ENCODE peak calls at places on chromosomes 3 and 15, in ten cellular contexts. L is tibial nerve; C is heart right ventricle; V is sigmoid colon; H is fibroblast of lung; Y is GM06990; Q is astrocyte; W is CD4-positive, CD25-positive, alpha-beta regulatory T cell; M is DND-41; B is mesenchymal stem cell. X is an unnamed sample.

GRCh38 chr15:79853492-79854328 is 43.1 kb downstream of the MTHFS start:
- DNase-seq in H (peak; percentile 84), V (peak; percentile 65), M (peak; percentile 57), C (peak; percentile 48), B (peak; percentile 77), Y (peak; percentile 43), L (peak; percentile 64), W (peak; percentile 46), Q (peak; percentile 75), X (peak; percentile 44)

GRCh38 chr3:104297617-104298016 is 1069.1 kb upstream of the ALCAM start:
- DNase-seq in L (no peak), H (no peak), Q (no peak), Y (no peak), W (no peak), B (no peak), C (no peak), M (no peak), V (no peak), X (no peak)

GRCh38 chr3:126399348-126399730 is 4.6 kb downstream of the CFAP100 start:
- DNase-seq in W (no peak), Y (peak; percentile 38), H (no peak), Q (no peak), M (no peak), C (no peak), B (no peak), V (no peak), L (no peak), X (no peak)

GRCh38 chr3:169147246-169148008 is 516.1 kb downstream of the MECOM start:
- DNase-seq in M (no peak), W (no peak), H (peak; percentile 78), B (peak; percentile 65), V (peak; percentile 63), Q (peak; percentile 75), Y (peak; percentile 6), C (peak; percentile 58), L (no peak), X (no peak)

GRCh38 chr15:23670970-23671369 is 16.1 kb downstream of the NDN start:
- DNase-seq in C (no peak), V (no peak), Q (no peak), W (no peak), Y (no peak), H (no peak), M (no peak), L (no peak), B (no peak), X (no peak)

GRCh38 chr15:64356443-64357040 is 569 bp upstream of the CSNK1G1 start:
- DNase-seq in Y (no peak), L (no peak), B (peak; percentile 95), C (no peak), V (no peak), W (no peak), M (no peak), Q (peak; percentile 81), H (no peak), X (no peak)

GRCh38 chr3:165786013-165786412 is 51.2 kb downstream of the BCHE start:
- DNase-seq in V (no peak), Q (no peak), C (no peak), H (no peak), W (no peak), L (no peak), M (no peak), Y (no peak), B (no peak), X (no peak)

GRCh38 chr15:77494073-77494472 is 73.4 kb downstream of the HMG20A start:
- DNase-seq in Y (no peak), M (no peak), L (no peak), C (no peak), Q (no peak), B (no peak), H (no peak), W (no peak), V (no peak), X (no peak)

GRCh38 chr3:71600646-71601288 is 17.2 kb upstream of the FOXP1 start:
- DNase-seq in V (no peak), C (no peak), Q (no peak), M (no peak), H (no peak), Y (no peak), B (no peak), L (no peak), W (no peak), X (no peak)

GRCh38 chr3:23406576-23406975 is 203.4 kb downstream of the UBE2E2 start:
- DNase-seq in L (no peak), H (no peak), Y (no peak), W (no peak), B (no peak), Q (no peak), M (no peak), V (no peak), C (no peak), X (no peak)

GRCh38 chr15:46126581-46126980 is 491.8 kb downstream of the SQOR start:
- DNase-seq in W (no peak), M (no peak), B (no peak), L (no peak), V (no peak), H (peak; percentile 68), Y (no peak), C (no peak), Q (peak; percentile 57), X (no peak)

GRCh38 chr3:14633819-14634424 is 17.6 kb upstream of the CCDC174 start:
- DNase-seq in Y (peak; percentile 25), L (peak; percentile 23), M (peak; percentile 57), C (peak; percentile 32), H (peak; percentile 49), Q (peak; percentile 27), W (peak; percentile 46), V (no peak), B (peak; percentile 58), X (no peak)

GRCh38 chr3:168628549-168628948 is 532.8 kb upstream of the GOLIM4 start:
- DNase-seq in Q (no peak), L (no peak), W (no peak), Y (no peak), H (no peak), C (no peak), M (no peak), V (no peak), B (no peak), X (no peak)

GRCh38 chr3:42780398-42780797 is 7.3 kb upstream of the CCDC13 start:
- DNase-seq in Y (no peak), B (no peak), M (no peak), L (no peak), C (no peak), W (no peak), Q (no peak), V (no peak), H (no peak), X (no peak)

GRCh38 chr3:35965908-35966307 is 326.6 kb downstream of the ARPP21 start:
- DNase-seq in B (peak; percentile 30), C (no peak), H (peak; percentile 44), M (no peak), V (no peak), Y (no peak), L (peak; percentile 17), Q (peak; percentile 17), W (no peak), X (no peak)

GRCh38 chr15:49101536-49101935 is 53.9 kb downstream of the COPS2 start:
- DNase-seq in L (no peak), B (peak; percentile 56), Y (no peak), Q (peak; percentile 66), H (peak; percentile 71), M (no peak), V (no peak), C (no peak), W (no peak), X (peak; percentile 1)

GRCh38 chr3:11310258-11310657 is 38.1 kb downstream of the ATG7 start:
- DNase-seq in Q (no peak), V (no peak), Y (no peak), C (no peak), W (no peak), L (no peak), B (no peak), M (no peak), H (no peak), X (no peak)
- H3K36me3 ChIP-seq in Q (peaks cover 48% of the 10 kb centered on the region), V (peaks cover 28% of the 10 kb centered on the region), Y (peaks cover 15% of the 10 kb centered on the region), C (peaks cover 97% of the 10 kb centered on the region), W (peaks cover 85% of the 10 kb centered on the region), L (no peaks in the 10 kb centered on the region), B (peaks cover 38% of the 10 kb centered on the region), M (peaks cover 54% of the 10 kb centered on the region), H (peaks cover 8% of the 10 kb centered on the region), X (peaks cover 20% of the 10 kb centered on the region)

DNA sequence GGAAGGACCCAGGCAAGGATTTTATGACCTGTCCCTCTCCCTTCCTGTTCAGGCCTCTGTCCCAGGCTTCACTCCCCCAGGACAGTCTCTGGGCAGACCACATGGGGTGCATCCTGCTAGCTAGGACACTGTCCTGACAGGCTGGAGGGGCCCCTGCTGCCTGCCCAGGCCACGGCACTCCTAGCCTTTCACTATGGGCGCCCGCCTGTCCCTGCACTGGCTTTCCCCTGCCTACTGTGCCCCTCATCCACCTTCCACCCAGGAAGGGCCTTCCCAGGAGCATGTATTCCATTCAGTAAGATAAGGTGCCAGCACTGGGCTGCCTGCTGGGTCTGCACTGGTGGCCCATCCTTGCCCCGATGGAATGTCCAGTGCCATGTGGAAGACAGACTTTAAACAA is 145.3 kb downstream of the DNAJB8 start:
- DNase-seq in H (no peak), Y (no peak), W (no peak), C (no peak), M (no peak), Q (no peak), L (no peak), V (peak; percentile 21), B (no peak), X (no peak)
- H3K4me3 ChIP-seq in H (no peak overlapping the region), Y (no peak overlapping the region), W (no peak overlapping the region), C (no peak overlapping the region), M (no peak overlapping the region), Q (no peak overlapping the region), L (no peak overlapping the region), V (no peak overlapping the region), B (no peak overlapping the region), X (no peak overlapping the region)

GRCh38 chr3:68985391-68985790 is 28.1 kb downstream of the EOGT start:
- DNase-seq in M (no peak), V (no peak), Q (peak; percentile 36), H (peak; percentile 46), C (no peak), B (no peak), Y (no peak), W (no peak), L (no peak), X (no peak)
- H3K36me3 ChIP-seq in M (peaks cover 4% of the 10 kb centered on the region), V (peaks cover 54% of the 10 kb centered on the region), Q (peaks cover 53% of the 10 kb centered on the region), H (peaks cover 3% of the 10 kb centered on the region), C (peaks cover 99% of the 10 kb centered on the region), B (peaks cover 37% of the 10 kb centered on the region), Y (peaks cover 3% of the 10 kb centered on the region), W (peaks cover 69% of the 10 kb centered on the region), L (no peaks in the 10 kb centered on the region), X (peaks cover 15% of the 10 kb centered on the region)

GRCh38 chr3:171935261-171936123 is 92.3 kb downstream of the TMEM212 start:
- DNase-seq in Y (no peak), L (no peak), V (no peak), C (no peak), H (no peak), Q (no peak), M (no peak), B (no peak), W (no peak), X (no peak)

GRCh38 chr3:171936231-171936841 is 93.2 kb downstream of the TMEM212 start:
- DNase-seq in V (no peak), L (no peak), Y (no peak), B (peak; percentile 89), W (no peak), M (no peak), Q (peak; percentile 82), C (no peak), H (peak; percentile 88), X (peak; percentile 47)

GRCh38 chr3:171932153-171932567 is 89.0 kb downstream of the TMEM212 start:
- DNase-seq in M (no peak), Q (no peak), Y (no peak), V (no peak), W (no peak), C (no peak), H (no peak), B (no peak), L (no peak), X (no peak)

GRCh38 chr3:171933441-171933840 is 90.3 kb downstream of the TMEM212 start:
- DNase-seq in B (no peak), H (peak; percentile 46), Q (peak; percentile 38), L (no peak), V (no peak), C (no peak), W (no peak), Y (no peak), M (no peak), X (no peak)
- H3K4me3 ChIP-seq in B (no peak overlapping the region), H (no peak overlapping the region), Q (no peak overlapping the region), L (no peak overlapping the region), V (no peak overlapping the region), C (no peak overlapping the region), W (no peak overlapping the region), Y (no peak overlapping the region), M (no peak overlapping the region), X (no peak overlapping the region)

X was measured in BJ.